ENCODE peak calls at places on chromosomes 4 and X, in five cellular contexts. One of them, this sample, is unnamed.
A peak's percentile ranks its signal among the peaks of the same experiment; 100 is the strongest.

GRCh38 chrX:107454302-107454701 is 4.8 kb downstream of the FRMPD3 start:
- DNase-seq in uterus: no peak
- DNase-seq in RPMI7951: peak; percentile 66
- DNase-seq in GM23248: peak; percentile 28
- DNase-seq in NCI-H774: no peak
- DNase-seq in this sample: no peak

GRCh38 chr4:39698424-39699009 is 581 bp downstream of the UBE2K start:
- DNase-seq in NCI-H774: no peak
- DNase-seq in RPMI7951: peak; percentile 31
- DNase-seq in uterus: peak; percentile 48
- DNase-seq in GM23248: peak; percentile 61
- DNase-seq in this sample: no peak

GRCh38 chrX:46044486-46044885 is 500.7 kb downstream of the ZNF674 start:
- DNase-seq in RPMI7951: no peak
- DNase-seq in NCI-H774: no peak
- DNase-seq in uterus: no peak
- DNase-seq in GM23248: peak; percentile 20
- DNase-seq in this sample: no peak

GRCh38 chr4:128517096-128517738 is 229.6 kb upstream of the PGRMC2 start:
- DNase-seq in uterus: no peak
- DNase-seq in NCI-H774: no peak
- DNase-seq in GM23248: peak; percentile 77
- DNase-seq in RPMI7951: peak; percentile 73
- DNase-seq in this sample: no peak

GRCh38 chrX:13933851-13934250 is 95.8 kb downstream of the GEMIN8 start:
- DNase-seq in NCI-H774: no peak
- DNase-seq in uterus: no peak
- DNase-seq in GM23248: no peak
- DNase-seq in RPMI7951: peak; percentile 15
- DNase-seq in this sample: no peak

GRCh38 chr4:82803746-82804145 is 5.2 kb upstream of the SCD5 start:
- DNase-seq in NCI-H774: no peak
- DNase-seq in RPMI7951: no peak
- DNase-seq in uterus: no peak
- DNase-seq in GM23248: no peak
- DNase-seq in this sample: no peak

GRCh38 chr4:31054295-31054694 is 334.1 kb downstream of the PCDH7 start:
- DNase-seq in RPMI7951: no peak
- DNase-seq in NCI-H774: no peak
- DNase-seq in GM23248: no peak
- DNase-seq in uterus: no peak
- DNase-seq in this sample: no peak

GRCh38 chr4:185480016-185480732 is 8.6 kb upstream of the CCDC110 start:
- DNase-seq in uterus: no peak
- DNase-seq in GM23248: no peak
- DNase-seq in RPMI7951: no peak
- DNase-seq in NCI-H774: no peak
- DNase-seq in this sample: no peak

GRCh38 chr4:182250446-182250845 is 7.2 kb downstream of the TENM3 start:
- DNase-seq in RPMI7951: no peak
- DNase-seq in GM23248: no peak
- DNase-seq in uterus: no peak
- DNase-seq in NCI-H774: no peak
- DNase-seq in this sample: no peak

GRCh38 chr4:174928174-174928573 is 10.0 kb downstream of the ADAM29 start:
- DNase-seq in NCI-H774: no peak
- DNase-seq in RPMI7951: no peak
- DNase-seq in uterus: no peak
- DNase-seq in GM23248: no peak
- DNase-seq in this sample: no peak

GRCh38 chr4:139329665-139330200 is 27.5 kb upstream of the NDUFC1 start:
- DNase-seq in uterus: no peak
- DNase-seq in GM23248: no peak
- DNase-seq in RPMI7951: no peak
- DNase-seq in NCI-H774: no peak
- DNase-seq in this sample: no peak

GRCh38 chr4:57064811-57065711 is 45.1 kb downstream of the IGFBP7 start:
- DNase-seq in RPMI7951: peak; percentile 92
- DNase-seq in NCI-H774: no peak
- DNase-seq in GM23248: peak; percentile 92
- DNase-seq in uterus: peak; percentile 72
- DNase-seq in this sample: no peak

GRCh38 chrX:72255445-72255844 is 16.6 kb upstream of the ERCC6L start:
- DNase-seq in RPMI7951: no peak
- DNase-seq in NCI-H774: peak; percentile 44
- DNase-seq in GM23248: no peak
- DNase-seq in uterus: no peak
- DNase-seq in this sample: no peak

GRCh38 chr4:56619816-56620215 is 61.3 kb downstream of the HOPX start:
- DNase-seq in uterus: no peak
- DNase-seq in GM23248: no peak
- DNase-seq in NCI-H774: no peak
- DNase-seq in RPMI7951: no peak
- DNase-seq in this sample: no peak

GRCh38 chrX:68490644-68491043 is 8.2 kb upstream of the YIPF6 start:
- DNase-seq in GM23248: peak; percentile 52
- DNase-seq in NCI-H774: no peak
- DNase-seq in uterus: no peak
- DNase-seq in RPMI7951: peak; percentile 50
- DNase-seq in this sample: no peak

GRCh38 chr4:76194325-76194724 is 19.3 kb downstream of the SCARB2 start:
- DNase-seq in RPMI7951: peak; percentile 76
- DNase-seq in NCI-H774: no peak
- DNase-seq in uterus: no peak
- DNase-seq in GM23248: peak; percentile 96
- DNase-seq in this sample: no peak

GRCh38 chrX:44784241-44784640 is 59.6 kb upstream of the DUSP21 start:
- DNase-seq in RPMI7951: peak; percentile 65
- DNase-seq in NCI-H774: no peak
- DNase-seq in uterus: no peak
- DNase-seq in GM23248: peak; percentile 60
- DNase-seq in this sample: no peak

GRCh38 chrX:109740076-109740809 is 7.2 kb upstream of the ACSL4 start:
- DNase-seq in NCI-H774: no peak
- DNase-seq in GM23248: peak; percentile 38
- DNase-seq in uterus: no peak
- DNase-seq in RPMI7951: no peak
- DNase-seq in this sample: no peak

GRCh38 chrX:8433296-8434094 is 31.1 kb upstream of the VCX3B start:
- DNase-seq in GM23248: no peak
- DNase-seq in RPMI7951: no peak
- DNase-seq in NCI-H774: no peak
- DNase-seq in uterus: no peak
- DNase-seq in this sample: no peak

GRCh38 chrX:56788229-56788628 is 59.2 kb downstream of the NBDY start:
- DNase-seq in GM23248: no peak
- DNase-seq in NCI-H774: no peak
- DNase-seq in RPMI7951: no peak
- DNase-seq in uterus: peak; percentile 51
- DNase-seq in this sample: no peak

GRCh38 chrX:101385795-101386541 is at the start of gene BTK:
- DNase-seq in GM23248: no peak
- DNase-seq in uterus: no peak
- DNase-seq in RPMI7951: no peak
- DNase-seq in NCI-H774: no peak
- DNase-seq in this sample: no peak

GRCh38 chr4:132114885-132115284 is 1034.2 kb upstream of the PCDH10 start:
- DNase-seq in GM23248: no peak
- DNase-seq in uterus: no peak
- DNase-seq in NCI-H774: no peak
- DNase-seq in RPMI7951: no peak
- DNase-seq in this sample: no peak

GRCh38 chrX:85309717-85310116 is 65.9 kb downstream of the ZNF711 start:
- DNase-seq in NCI-H774: no peak
- DNase-seq in uterus: no peak
- DNase-seq in GM23248: no peak
- DNase-seq in RPMI7951: no peak
- DNase-seq in this sample: no peak

GRCh38 chr4:64330143-64330542 is 79.1 kb downstream of the TECRL start:
- DNase-seq in RPMI7951: no peak
- DNase-seq in NCI-H774: no peak
- DNase-seq in GM23248: no peak
- DNase-seq in uterus: no peak
- DNase-seq in this sample: no peak

GRCh38 chr4:85828295-85828910 is 353.5 kb downstream of the ARHGAP24 start:
- DNase-seq in NCI-H774: no peak
- DNase-seq in GM23248: peak; percentile 79
- DNase-seq in uterus: no peak
- DNase-seq in RPMI7951: peak; percentile 32
- DNase-seq in this sample: no peak